ENCODE peak calls at places on chromosome 6, in ten cellular contexts. One of them, this sample, is unnamed.

GRCh38 chr6:138970856-138971425 is 17.1 kb downstream of the REPS1 start:
- DNase-seq in cardiac muscle cell: peak
- DNase-seq in CD8-positive, alpha-beta T cell: no peak
- DNase-seq in stomach: no peak
- DNase-seq in testis: no peak
- DNase-seq in heart left ventricle: no peak
- DNase-seq in ovary: no peak
- DNase-seq in GM23338: no peak
- DNase-seq in coronary artery: no peak
- DNase-seq in fibroblast of lung: peak
- DNase-seq in this sample: no peak

GRCh38 chr6:35007016-35007415 is 118.0 kb downstream of the ANKS1A start:
- DNase-seq in CD8-positive, alpha-beta T cell: no peak
- DNase-seq in stomach: no peak
- DNase-seq in fibroblast of lung: no peak
- DNase-seq in testis: no peak
- DNase-seq in coronary artery: no peak
- DNase-seq in GM23338: no peak
- DNase-seq in ovary: no peak
- DNase-seq in heart left ventricle: no peak
- DNase-seq in cardiac muscle cell: no peak
- DNase-seq in this sample: no peak

GRCh38 chr6:21393426-21394165 is 200.0 kb upstream of the SOX4 start:
- DNase-seq in CD8-positive, alpha-beta T cell: no peak
- DNase-seq in stomach: no peak
- DNase-seq in GM23338: no peak
- DNase-seq in coronary artery: no peak
- DNase-seq in fibroblast of lung: peak
- DNase-seq in ovary: no peak
- DNase-seq in cardiac muscle cell: no peak
- DNase-seq in testis: no peak
- DNase-seq in heart left ventricle: no peak
- DNase-seq in this sample: no peak

GRCh38 chr6:132333639-132334516 is 67.4 kb downstream of the MOXD1 start:
- DNase-seq in stomach: peak
- DNase-seq in CD8-positive, alpha-beta T cell: no peak
- DNase-seq in GM23338: peak
- DNase-seq in heart left ventricle: peak
- DNase-seq in coronary artery: no peak
- DNase-seq in ovary: no peak
- DNase-seq in testis: no peak
- DNase-seq in fibroblast of lung: peak
- DNase-seq in cardiac muscle cell: peak
- DNase-seq in this sample: peak

GRCh38 chr6:52904562-52905279 is 4.8 kb downstream of the GSTA3 start:
- DNase-seq in cardiac muscle cell: peak
- DNase-seq in stomach: no peak
- DNase-seq in GM23338: peak
- DNase-seq in fibroblast of lung: no peak
- DNase-seq in coronary artery: no peak
- DNase-seq in CD8-positive, alpha-beta T cell: no peak
- DNase-seq in heart left ventricle: no peak
- DNase-seq in ovary: no peak
- DNase-seq in testis: peak
- DNase-seq in this sample: no peak

GRCh38 chr6:40932953-40933352 is 106.1 kb downstream of the UNC5CL start:
- DNase-seq in heart left ventricle: no peak
- DNase-seq in stomach: no peak
- DNase-seq in coronary artery: no peak
- DNase-seq in fibroblast of lung: no peak
- DNase-seq in cardiac muscle cell: no peak
- DNase-seq in CD8-positive, alpha-beta T cell: no peak
- DNase-seq in testis: no peak
- DNase-seq in GM23338: no peak
- DNase-seq in ovary: no peak
- DNase-seq in this sample: no peak

GRCh38 chr6:166691199-166691598 is 64.1 kb upstream of the RPS6KA2 start:
- DNase-seq in fibroblast of lung: peak
- DNase-seq in coronary artery: no peak
- DNase-seq in CD8-positive, alpha-beta T cell: no peak
- DNase-seq in GM23338: no peak
- DNase-seq in heart left ventricle: peak
- DNase-seq in ovary: no peak
- DNase-seq in testis: no peak
- DNase-seq in stomach: no peak
- DNase-seq in cardiac muscle cell: peak
- DNase-seq in this sample: no peak

GRCh38 chr6:40907198-40907701 is 131.8 kb downstream of the UNC5CL start:
- DNase-seq in testis: peak
- DNase-seq in ovary: peak
- DNase-seq in CD8-positive, alpha-beta T cell: no peak
- DNase-seq in fibroblast of lung: peak
- DNase-seq in stomach: peak
- DNase-seq in heart left ventricle: no peak
- DNase-seq in coronary artery: no peak
- DNase-seq in cardiac muscle cell: peak
- DNase-seq in GM23338: peak
- DNase-seq in this sample: peak

GRCh38 chr6:164665328-164665727 is 644.1 kb downstream of the C6orf118 start:
- DNase-seq in testis: no peak
- DNase-seq in coronary artery: no peak
- DNase-seq in CD8-positive, alpha-beta T cell: no peak
- DNase-seq in heart left ventricle: no peak
- DNase-seq in GM23338: no peak
- DNase-seq in ovary: no peak
- DNase-seq in cardiac muscle cell: no peak
- DNase-seq in stomach: no peak
- DNase-seq in fibroblast of lung: no peak
- DNase-seq in this sample: no peak

GRCh38 chr6:28944412-28945006 is 20.7 kb upstream of the TRIM27 start:
- DNase-seq in ovary: peak
- DNase-seq in heart left ventricle: peak
- DNase-seq in GM23338: peak
- DNase-seq in stomach: peak
- DNase-seq in cardiac muscle cell: peak
- DNase-seq in fibroblast of lung: peak
- DNase-seq in coronary artery: no peak
- DNase-seq in CD8-positive, alpha-beta T cell: peak
- DNase-seq in testis: peak
- DNase-seq in this sample: peak

GRCh38 chr6:159217595-159218275 is 48.5 kb downstream of the FNDC1 start:
- DNase-seq in CD8-positive, alpha-beta T cell: no peak
- DNase-seq in coronary artery: no peak
- DNase-seq in ovary: no peak
- DNase-seq in stomach: peak
- DNase-seq in heart left ventricle: no peak
- DNase-seq in cardiac muscle cell: peak
- DNase-seq in fibroblast of lung: peak
- DNase-seq in GM23338: peak
- DNase-seq in testis: peak
- DNase-seq in this sample: no peak

GRCh38 chr6:154154389-154154967 is 115.4 kb downstream of the OPRM1 start:
- DNase-seq in ovary: peak
- DNase-seq in fibroblast of lung: peak
- DNase-seq in CD8-positive, alpha-beta T cell: peak
- DNase-seq in GM23338: peak
- DNase-seq in stomach: peak
- DNase-seq in coronary artery: no peak
- DNase-seq in testis: peak
- DNase-seq in heart left ventricle: peak
- DNase-seq in cardiac muscle cell: peak
- DNase-seq in this sample: peak

DNA sequence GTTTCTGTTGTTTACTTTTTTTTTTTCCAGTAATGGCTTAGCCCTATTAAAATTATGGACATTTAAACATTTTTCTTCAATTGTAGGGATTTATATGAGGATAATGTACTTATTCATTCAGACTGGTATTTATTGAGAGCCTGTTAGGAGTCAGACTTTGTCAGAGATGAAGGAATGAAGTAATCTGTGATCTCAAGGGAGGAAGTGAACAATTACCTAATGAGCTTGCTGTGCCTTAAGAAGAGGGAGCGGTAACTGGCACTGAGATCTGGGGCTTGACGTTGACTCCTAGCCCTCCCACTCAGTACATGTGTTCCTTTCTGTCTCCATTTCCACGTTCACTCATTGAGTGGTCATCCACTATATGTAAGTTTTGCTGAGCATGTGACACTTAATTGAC is 12.6 kb downstream of the AFDN start:
- DNase-seq in testis: no peak
- DNase-seq in coronary artery: no peak
- DNase-seq in GM23338: no peak
- DNase-seq in cardiac muscle cell: peak
- DNase-seq in fibroblast of lung: no peak
- DNase-seq in stomach: no peak
- DNase-seq in CD8-positive, alpha-beta T cell: no peak
- DNase-seq in ovary: no peak
- DNase-seq in heart left ventricle: no peak
- DNase-seq in this sample: no peak
- H3K27ac ChIP-seq in testis: no peak
- H3K27ac ChIP-seq in coronary artery: no peak
- H3K27ac ChIP-seq in GM23338: no peak
- H3K27ac ChIP-seq in cardiac muscle cell: no peak
- H3K27ac ChIP-seq in fibroblast of lung: no peak
- H3K27ac ChIP-seq in stomach: no peak
- H3K27ac ChIP-seq in CD8-positive, alpha-beta T cell: no peak
- H3K27ac ChIP-seq in ovary: no peak
- H3K27ac ChIP-seq in heart left ventricle: no peak
- H3K27ac ChIP-seq in this sample: no peak

GRCh38 chr6:42429836-42430235 is 21.9 kb downstream of the TRERF1 start:
- DNase-seq in GM23338: no peak
- DNase-seq in heart left ventricle: no peak
- DNase-seq in stomach: no peak
- DNase-seq in coronary artery: no peak
- DNase-seq in testis: no peak
- DNase-seq in ovary: no peak
- DNase-seq in CD8-positive, alpha-beta T cell: no peak
- DNase-seq in cardiac muscle cell: no peak
- DNase-seq in fibroblast of lung: no peak
- DNase-seq in this sample: no peak

GRCh38 chr6:42429042-42429574 is 22.6 kb downstream of the TRERF1 start:
- DNase-seq in cardiac muscle cell: no peak
- DNase-seq in ovary: no peak
- DNase-seq in coronary artery: no peak
- DNase-seq in testis: no peak
- DNase-seq in fibroblast of lung: no peak
- DNase-seq in heart left ventricle: no peak
- DNase-seq in CD8-positive, alpha-beta T cell: no peak
- DNase-seq in GM23338: no peak
- DNase-seq in stomach: no peak
- DNase-seq in this sample: no peak

GRCh38 chr6:42431356-42431755 is 20.4 kb downstream of the TRERF1 start:
- DNase-seq in ovary: no peak
- DNase-seq in GM23338: no peak
- DNase-seq in heart left ventricle: no peak
- DNase-seq in CD8-positive, alpha-beta T cell: no peak
- DNase-seq in stomach: no peak
- DNase-seq in testis: no peak
- DNase-seq in cardiac muscle cell: no peak
- DNase-seq in coronary artery: no peak
- DNase-seq in fibroblast of lung: no peak
- DNase-seq in this sample: no peak

GRCh38 chr6:42426191-42426590 is 25.5 kb downstream of the TRERF1 start:
- DNase-seq in fibroblast of lung: no peak
- DNase-seq in testis: no peak
- DNase-seq in GM23338: no peak
- DNase-seq in CD8-positive, alpha-beta T cell: no peak
- DNase-seq in heart left ventricle: no peak
- DNase-seq in ovary: no peak
- DNase-seq in cardiac muscle cell: no peak
- DNase-seq in stomach: no peak
- DNase-seq in coronary artery: no peak
- DNase-seq in this sample: no peak

GRCh38 chr6:42428326-42429041 is 23.2 kb downstream of the TRERF1 start:
- DNase-seq in fibroblast of lung: peak
- DNase-seq in cardiac muscle cell: peak
- DNase-seq in ovary: no peak
- DNase-seq in coronary artery: no peak
- DNase-seq in CD8-positive, alpha-beta T cell: peak
- DNase-seq in heart left ventricle: peak
- DNase-seq in testis: no peak
- DNase-seq in stomach: no peak
- DNase-seq in GM23338: no peak
- DNase-seq in this sample: peak
- H3K4me3 ChIP-seq in fibroblast of lung: no peak
- H3K4me3 ChIP-seq in cardiac muscle cell: no peak
- H3K4me3 ChIP-seq in ovary: no peak
- H3K4me3 ChIP-seq in coronary artery: no peak
- H3K4me3 ChIP-seq in CD8-positive, alpha-beta T cell: no peak
- H3K4me3 ChIP-seq in heart left ventricle: no peak
- H3K4me3 ChIP-seq in testis: no peak
- H3K4me3 ChIP-seq in stomach: no peak
- H3K4me3 ChIP-seq in GM23338: no peak
- H3K4me3 ChIP-seq in this sample: no peak

DNA sequence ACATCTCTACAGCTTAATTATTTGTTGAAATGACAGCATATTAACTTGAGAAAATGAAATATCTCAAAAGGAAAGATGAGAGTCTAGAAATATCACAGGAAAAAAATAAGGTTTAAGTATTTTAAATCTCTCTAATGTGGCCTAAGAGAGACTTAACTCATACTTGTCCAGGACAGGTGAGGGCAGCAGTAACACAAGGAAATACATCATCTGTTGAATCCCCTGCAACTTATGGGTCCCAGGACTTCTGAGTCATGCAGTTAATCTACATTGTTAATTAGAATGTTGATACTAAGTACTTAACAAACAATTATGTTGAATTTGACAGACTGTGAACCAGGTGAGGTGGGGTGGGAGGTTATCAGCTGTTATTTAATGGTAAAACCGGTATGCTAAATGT is 87.8 kb downstream of the CEP57L1 start:
- DNase-seq in heart left ventricle: no peak
- DNase-seq in stomach: no peak
- DNase-seq in cardiac muscle cell: no peak
- DNase-seq in testis: no peak
- DNase-seq in CD8-positive, alpha-beta T cell: no peak
- DNase-seq in fibroblast of lung: no peak
- DNase-seq in GM23338: peak
- DNase-seq in ovary: no peak
- DNase-seq in coronary artery: no peak
- DNase-seq in this sample: no peak
- TF ChIP-seq CTCF in heart left ventricle: no peak
- TF ChIP-seq CTCF in stomach: no peak
- TF ChIP-seq CTCF in cardiac muscle cell: no peak
- TF ChIP-seq CTCF in testis: no peak
- TF ChIP-seq CTCF in CD8-positive, alpha-beta T cell: no peak
- TF ChIP-seq CTCF in fibroblast of lung: no peak
- TF ChIP-seq CTCF in GM23338: peak
- TF ChIP-seq CTCF in ovary: no peak
- TF ChIP-seq CTCF in coronary artery: no peak
- TF ChIP-seq CTCF in this sample: no peak

DNA sequence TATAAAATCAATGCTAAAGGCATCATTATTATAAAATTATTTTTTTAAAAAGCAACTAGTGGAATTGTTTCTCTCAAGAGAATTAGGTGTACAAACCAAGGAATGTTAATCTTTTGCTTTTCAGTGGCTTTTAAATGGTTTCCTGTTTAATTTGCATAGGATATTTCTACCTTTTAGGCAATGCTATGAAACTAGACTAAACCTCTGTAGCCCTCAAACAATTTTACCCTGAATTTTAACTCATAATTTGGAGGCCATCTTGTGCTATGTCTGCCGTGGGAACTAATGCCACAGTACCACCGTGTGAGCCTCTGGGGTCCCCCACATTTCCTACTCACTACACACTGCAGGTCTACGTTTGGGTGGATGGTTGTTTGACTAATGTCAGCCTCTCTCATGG is 20.6 kb downstream of the PHACTR2 start:
- DNase-seq in GM23338: no peak
- DNase-seq in coronary artery: no peak
- DNase-seq in heart left ventricle: no peak
- DNase-seq in fibroblast of lung: no peak
- DNase-seq in cardiac muscle cell: no peak
- DNase-seq in testis: no peak
- DNase-seq in ovary: no peak
- DNase-seq in stomach: no peak
- DNase-seq in CD8-positive, alpha-beta T cell: no peak
- DNase-seq in this sample: no peak
- H3K27ac ChIP-seq in GM23338: no peak
- H3K27ac ChIP-seq in coronary artery: peak
- H3K27ac ChIP-seq in heart left ventricle: no peak
- H3K27ac ChIP-seq in fibroblast of lung: no peak
- H3K27ac ChIP-seq in cardiac muscle cell: no peak
- H3K27ac ChIP-seq in testis: no peak
- H3K27ac ChIP-seq in ovary: no peak
- H3K27ac ChIP-seq in stomach: no peak
- H3K27ac ChIP-seq in CD8-positive, alpha-beta T cell: no peak
- H3K27ac ChIP-seq in this sample: no peak